ENCODE peak calls at places on chromosome 5, in five cellular contexts. One of them, this sample, is unnamed.

GRCh38 chr5:95857185-95857945 is 34.8 kb upstream of the GLRX start:
- DNase-seq in pancreas: peak
- DNase-seq in HFF-Myc: peak
- DNase-seq in WTC11: no peak
- DNase-seq in A549: no peak
- DNase-seq in this sample: no peak

GRCh38 chr5:158120760-158121159 is 261.8 kb upstream of the CLINT1 start:
- DNase-seq in WTC11: no peak
- DNase-seq in pancreas: no peak
- DNase-seq in A549: no peak
- DNase-seq in HFF-Myc: no peak
- DNase-seq in this sample: no peak

GRCh38 chr5:146073239-146073900 is 32.0 kb downstream of the PLAC8L1 start:
- DNase-seq in WTC11: peak
- DNase-seq in HFF-Myc: no peak
- DNase-seq in A549: no peak
- DNase-seq in pancreas: no peak
- DNase-seq in this sample: no peak

GRCh38 chr5:163309850-163310365 is 127.5 kb upstream of the CCNG1 start:
- DNase-seq in pancreas: no peak
- DNase-seq in HFF-Myc: no peak
- DNase-seq in A549: no peak
- DNase-seq in WTC11: no peak
- DNase-seq in this sample: no peak

GRCh38 chr5:67985686-67986387 is 229.7 kb upstream of the PIK3R1 start:
- DNase-seq in WTC11: no peak
- DNase-seq in HFF-Myc: no peak
- DNase-seq in A549: no peak
- DNase-seq in pancreas: no peak
- DNase-seq in this sample: no peak

GRCh38 chr5:103228588-103228987 is 30.0 kb upstream of the MACIR start:
- DNase-seq in pancreas: no peak
- DNase-seq in WTC11: no peak
- DNase-seq in A549: no peak
- DNase-seq in HFF-Myc: no peak
- DNase-seq in this sample: no peak

GRCh38 chr5:65482280-65482726 is 583 bp upstream of the ADAMTS6 start:
- DNase-seq in A549: no peak
- DNase-seq in WTC11: no peak
- DNase-seq in pancreas: no peak
- DNase-seq in HFF-Myc: no peak
- DNase-seq in this sample: no peak

GRCh38 chr5:128844354-128844923 is 120.8 kb upstream of the SLC27A6 start:
- DNase-seq in A549: peak
- DNase-seq in HFF-Myc: no peak
- DNase-seq in WTC11: no peak
- DNase-seq in pancreas: no peak
- DNase-seq in this sample: no peak

GRCh38 chr5:67255881-67256280 is 59.3 kb upstream of the CD180 start:
- DNase-seq in HFF-Myc: no peak
- DNase-seq in pancreas: no peak
- DNase-seq in A549: no peak
- DNase-seq in WTC11: no peak
- DNase-seq in this sample: no peak

DNA sequence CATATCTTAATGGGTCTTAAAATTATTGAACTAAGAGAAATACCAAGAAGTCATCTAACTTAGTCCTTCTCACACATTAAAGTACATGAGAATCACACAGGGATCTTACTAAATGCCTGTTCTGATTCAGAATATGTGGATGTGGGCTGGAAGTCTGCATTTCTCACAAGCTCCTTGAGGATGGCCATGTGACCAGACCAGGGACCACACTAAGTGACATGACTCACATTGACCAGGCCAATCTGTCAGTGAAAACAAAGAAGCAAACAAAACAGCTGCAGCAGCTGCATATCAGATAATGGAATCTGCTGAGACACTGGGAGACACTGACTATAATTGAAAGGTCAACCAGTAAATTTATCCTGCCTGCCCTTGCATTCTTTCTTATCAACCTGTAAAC is 110.5 kb downstream of the ADAMTS12 start:
- DNase-seq in pancreas: no peak
- DNase-seq in A549: no peak
- DNase-seq in WTC11: no peak
- DNase-seq in HFF-Myc: no peak
- DNase-seq in this sample: no peak
- TF ChIP-seq CTCF in pancreas: no peak
- TF ChIP-seq CTCF in A549: no peak
- TF ChIP-seq CTCF in WTC11: no peak
- TF ChIP-seq CTCF in HFF-Myc: no peak
- TF ChIP-seq CTCF in this sample: no peak

DNA sequence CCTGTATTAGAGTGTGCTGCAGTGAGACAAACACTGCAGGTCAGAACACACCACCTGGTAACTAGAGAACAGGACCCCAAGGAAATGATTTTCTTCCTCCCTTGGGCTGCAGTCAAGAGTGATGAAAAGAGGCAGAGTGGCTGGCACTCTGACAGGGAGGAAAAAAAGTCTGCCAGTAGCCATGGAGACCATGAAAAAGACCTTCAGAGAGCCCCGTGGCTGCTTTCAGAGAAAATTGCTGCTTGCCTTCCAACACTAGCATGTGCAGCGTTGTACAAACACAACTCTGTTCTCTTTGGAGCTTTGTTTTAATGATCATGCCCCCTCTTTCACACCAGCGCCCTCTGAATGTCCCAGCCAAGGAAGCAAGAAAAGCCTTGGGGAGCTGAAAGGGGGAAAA is 68.8 kb downstream of the ANKRD55 start:
- DNase-seq in HFF-Myc: no peak
- DNase-seq in A549: no peak
- DNase-seq in pancreas: no peak
- DNase-seq in WTC11: no peak
- DNase-seq in this sample: no peak
- TF ChIP-seq CTCF in HFF-Myc: no peak
- TF ChIP-seq CTCF in A549: no peak
- TF ChIP-seq CTCF in pancreas: no peak
- TF ChIP-seq CTCF in WTC11: no peak
- TF ChIP-seq CTCF in this sample: no peak

DNA sequence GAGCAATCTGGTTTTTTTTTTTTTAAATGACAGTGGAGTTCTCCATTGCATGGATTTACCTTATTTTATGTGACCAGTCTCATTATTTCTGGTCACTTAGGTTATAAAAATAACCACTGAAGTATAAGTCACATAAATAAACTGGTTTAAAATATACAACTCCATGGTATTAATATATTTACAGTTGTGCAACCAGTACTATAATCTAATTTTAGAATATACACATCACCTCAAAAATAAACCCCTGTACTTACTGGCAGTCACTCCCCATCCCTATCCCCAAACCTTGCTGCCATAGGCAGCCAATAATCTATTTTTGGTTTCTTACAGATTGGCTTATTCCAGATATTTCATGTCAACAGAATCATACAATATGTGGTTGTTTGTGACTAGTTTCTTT is 57.8 kb downstream of the FYB1 start:
- DNase-seq in WTC11: no peak
- DNase-seq in HFF-Myc: no peak
- DNase-seq in pancreas: no peak
- DNase-seq in A549: no peak
- DNase-seq in this sample: no peak
- TF ChIP-seq CTCF in WTC11: no peak
- TF ChIP-seq CTCF in HFF-Myc: no peak
- TF ChIP-seq CTCF in pancreas: no peak
- TF ChIP-seq CTCF in A549: no peak
- TF ChIP-seq CTCF in this sample: no peak

GRCh38 chr5:56827923-56828322 is 12.6 kb downstream of the MAP3K1 start:
- DNase-seq in WTC11: no peak
- DNase-seq in HFF-Myc: no peak
- DNase-seq in pancreas: no peak
- DNase-seq in A549: no peak
- DNase-seq in this sample: no peak

GRCh38 chr5:56833325-56833724 is 18.0 kb downstream of the MAP3K1 start:
- DNase-seq in HFF-Myc: no peak
- DNase-seq in WTC11: peak
- DNase-seq in pancreas: no peak
- DNase-seq in A549: no peak
- DNase-seq in this sample: peak

GRCh38 chr5:56827043-56827442 is 11.7 kb downstream of the MAP3K1 start:
- DNase-seq in WTC11: peak
- DNase-seq in A549: peak
- DNase-seq in pancreas: no peak
- DNase-seq in HFF-Myc: no peak
- DNase-seq in this sample: peak

GRCh38 chr5:56825222-56825824 is 10.0 kb downstream of the MAP3K1 start:
- DNase-seq in A549: no peak
- DNase-seq in pancreas: no peak
- DNase-seq in WTC11: no peak
- DNase-seq in HFF-Myc: no peak
- DNase-seq in this sample: no peak

DNA sequence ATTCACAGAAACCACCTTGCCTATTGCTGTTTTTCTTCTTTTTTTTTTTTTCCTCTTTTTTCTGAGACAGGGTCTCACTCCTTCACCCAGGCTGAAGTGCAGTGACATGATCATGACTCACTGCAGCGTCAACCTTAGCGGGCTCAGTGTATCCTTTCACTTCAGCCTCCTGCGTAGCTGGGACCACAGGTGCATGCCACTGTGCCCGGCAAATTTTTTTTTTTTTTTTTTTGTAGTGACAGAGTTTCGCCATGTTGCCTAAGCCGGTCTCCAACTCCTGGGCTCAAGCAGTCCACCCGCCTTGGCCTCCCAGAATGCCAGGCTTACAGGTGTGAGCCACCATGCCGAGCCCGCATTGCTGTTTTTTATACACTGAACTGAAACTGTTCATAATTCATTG is 13.8 kb downstream of the MAP3K1 start:
- DNase-seq in pancreas: no peak
- DNase-seq in HFF-Myc: no peak
- DNase-seq in A549: no peak
- DNase-seq in WTC11: no peak
- DNase-seq in this sample: peak
- TF ChIP-seq CTCF in pancreas: no peak
- TF ChIP-seq CTCF in HFF-Myc: no peak
- TF ChIP-seq CTCF in A549: no peak
- TF ChIP-seq CTCF in WTC11: no peak
- TF ChIP-seq CTCF in this sample: no peak

DNA sequence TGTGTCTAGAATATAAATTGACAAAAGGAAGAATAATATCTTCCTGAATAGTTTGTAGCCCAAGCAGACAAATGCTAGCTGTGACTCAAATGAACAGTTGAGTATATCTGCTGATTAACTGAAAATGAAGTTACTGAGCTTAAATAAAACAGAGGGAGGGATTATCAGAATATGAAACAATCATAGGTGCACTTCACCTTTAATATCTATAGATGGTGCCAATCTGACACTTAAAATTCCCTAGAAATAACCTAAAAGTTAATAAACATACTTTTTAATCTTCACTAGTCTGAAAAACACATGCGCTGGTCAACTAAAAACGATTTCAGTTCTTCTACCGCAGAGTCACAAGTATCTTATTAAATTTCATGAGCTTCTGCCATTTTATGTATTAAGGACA is 280.8 kb upstream of the RASA1 start:
- DNase-seq in pancreas: no peak
- DNase-seq in HFF-Myc: no peak
- DNase-seq in A549: no peak
- DNase-seq in WTC11: no peak
- DNase-seq in this sample: no peak
- TF ChIP-seq CTCF in pancreas: no peak
- TF ChIP-seq CTCF in HFF-Myc: no peak
- TF ChIP-seq CTCF in A549: peak
- TF ChIP-seq CTCF in WTC11: no peak
- TF ChIP-seq CTCF in this sample: peak

This sample was measured in activated CD8-positive, alpha-beta T cell treated with anti-CD3 and anti-CD28 coated beads for 36 hours.